ENCODE peak calls at places on chromosome 3, in five cellular contexts. F is breast epithelium, B is uterus, V is adrenal gland, Q is cardiac fibroblast. S is an unnamed sample.

GRCh38 chr3:58249358-58250092 is 11.9 kb downstream of the ABHD6 start:
- DNase-seq in V (no peak), Q (no peak), F (no peak), B (no peak), S (no peak)

GRCh38 chr3:177944228-177944661 is 592.0 kb upstream of the KCNMB2 start:
- DNase-seq in V (no peak), B (no peak), Q (peak; percentile 28), F (no peak), S (no peak)

GRCh38 chr3:57158813-57159678 is 6.1 kb downstream of the IL17RD start:
- DNase-seq in F (no peak), Q (no peak), V (no peak), B (no peak), S (no peak)

GRCh38 chr3:185208836-185209235 is 45.0 kb downstream of the EHHADH start:
- DNase-seq in V (no peak), Q (no peak), B (no peak), F (no peak), S (no peak)

GRCh38 chr3:47057212-47057671 is 77.8 kb downstream of the NBEAL2 start:
- DNase-seq in Q (peak; percentile 27), V (no peak), F (no peak), B (no peak), S (no peak)

GRCh38 chr3:51942603-51943450 is 664 bp downstream of the PARP3 start:
- DNase-seq in V (peak; percentile 87), Q (peak; percentile 72), F (peak; percentile 60), B (peak; percentile 62), S (no peak)

GRCh38 chr3:138668107-138668506 is 59.5 kb downstream of the FAIM start:
- DNase-seq in V (no peak), Q (no peak), B (no peak), F (no peak), S (no peak)

GRCh38 chr3:111944377-111944776 is 34.4 kb upstream of the ABHD10 start:
- DNase-seq in F (no peak), Q (peak; percentile 45), B (no peak), V (no peak), S (no peak)

GRCh38 chr3:147458995-147459704 is 50.0 kb downstream of the ZIC1 start:
- DNase-seq in F (no peak), Q (no peak), B (no peak), V (no peak), S (no peak)

GRCh38 chr3:156676467-156677119 is 2.2 kb downstream of the TIPARP start:
- DNase-seq in Q (peak; percentile 60), F (no peak), B (no peak), V (no peak), S (no peak)

GRCh38 chr3:118977671-118978392 is 56.8 kb downstream of the IGSF11 start:
- DNase-seq in B (no peak), F (no peak), Q (no peak), V (no peak), S (no peak)

GRCh38 chr3:58994746-58995330 is 55.0 kb downstream of the CFAP20DC start:
- DNase-seq in Q (peak; percentile 85), F (no peak), B (no peak), V (peak; percentile 62), S (no peak)

GRCh38 chr3:58452176-58452575 is 18.5 kb upstream of the PDHB start:
- DNase-seq in V (no peak), F (no peak), Q (no peak), B (no peak), S (no peak)

GRCh38 chr3:180690061-180690460 is 10.8 kb upstream of the CCDC39 start:
- DNase-seq in F (no peak), Q (no peak), B (no peak), V (no peak), S (no peak)
- H3K4me3 ChIP-seq in F (no peak overlapping the region), Q (no peak overlapping the region), B (no peak overlapping the region), V (no peak overlapping the region), S (no peak overlapping the region)

DNA sequence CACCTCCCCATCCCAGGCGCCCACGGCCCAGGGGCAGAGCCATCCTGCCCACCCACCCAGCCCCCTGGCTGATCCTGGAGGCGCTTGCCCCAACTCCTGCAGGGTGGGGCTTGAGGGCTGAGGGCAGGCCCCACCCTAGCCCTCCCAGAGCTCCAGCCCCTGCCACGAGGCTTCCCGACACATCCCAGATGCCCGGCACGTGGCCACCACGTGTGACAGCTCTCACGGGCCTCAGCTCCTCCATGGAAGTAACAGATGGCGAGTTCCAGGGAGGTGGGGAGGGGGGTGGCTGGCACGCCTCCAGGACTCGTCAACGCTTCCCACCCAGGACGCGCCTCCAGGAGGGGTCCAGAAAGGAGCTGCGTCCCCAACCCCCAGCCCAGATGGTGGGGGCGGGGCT is 29.1 kb downstream of the PLXND1 start:
- DNase-seq in F (peak; percentile 34), Q (no peak), B (peak; percentile 58), V (peak; percentile 49), S (no peak)
- H3K4me3 ChIP-seq in F (no peak overlapping the region), Q (no peak overlapping the region), B (no peak overlapping the region), V (no peak overlapping the region), S (no peak overlapping the region)

DNA sequence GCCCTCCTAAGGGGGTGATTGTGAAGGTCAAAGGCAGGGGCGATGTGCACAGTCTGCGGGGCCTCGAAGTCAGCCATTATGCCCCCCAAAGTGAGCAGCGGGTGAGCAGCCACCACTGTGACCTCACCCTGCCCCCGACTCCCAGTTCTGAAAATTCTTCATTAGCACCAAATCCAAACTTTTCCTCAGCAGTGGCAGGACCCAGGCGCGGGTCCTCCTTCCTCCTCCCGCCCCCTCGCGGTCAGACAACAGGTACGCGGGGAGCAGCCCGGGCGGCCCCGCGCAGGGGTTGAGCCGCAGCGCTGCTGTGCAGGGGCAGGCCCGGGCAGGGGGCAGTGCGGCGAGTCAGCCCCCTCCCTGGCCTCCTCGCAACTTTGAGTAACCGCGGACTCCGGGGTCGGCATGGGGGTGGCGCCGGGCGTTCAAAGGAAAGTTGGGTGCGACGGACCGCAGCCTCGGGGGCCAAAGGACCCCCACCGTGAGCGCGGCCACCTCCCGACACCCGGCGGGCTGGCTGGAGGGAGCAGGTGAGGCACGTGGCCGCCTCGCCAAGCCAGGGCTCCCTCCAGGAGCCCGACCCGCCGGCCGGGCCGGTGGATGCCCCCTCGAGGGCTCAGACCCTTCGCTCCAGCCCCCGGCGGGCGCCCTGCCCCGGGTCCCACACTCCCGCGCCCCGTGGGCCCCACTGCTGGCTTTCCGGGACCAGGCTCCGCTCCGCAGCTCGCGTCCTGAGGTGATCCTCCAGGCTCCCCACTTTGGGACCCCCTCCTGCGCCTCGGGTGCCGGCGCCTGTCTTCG is 49.4 kb upstream of the CCDC174 start:
- DNase-seq in V (no peak), F (no peak), B (no peak), Q (no peak), S (no peak)
- H3K4me3 ChIP-seq in V (no peak overlapping the region), F (no peak overlapping the region), B (peak overlapping the region; percentile 9), Q (no peak overlapping the region), S (peak overlapping the region; percentile 5)

GRCh38 chr3:32821686-32822296 is 4.0 kb downstream of the TRIM71 start:
- DNase-seq in Q (no peak), B (no peak), F (no peak), V (peak; percentile 53), S (no peak)
- H3K4me3 ChIP-seq in Q (no peak overlapping the region), B (no peak overlapping the region), F (no peak overlapping the region), V (no peak overlapping the region), S (no peak overlapping the region)

GRCh38 chr3:123028233-123028828 is 768 bp upstream of the SEMA5B start:
- DNase-seq in Q (peak; percentile 80), B (peak; percentile 57), F (no peak), V (peak; percentile 50), S (peak; percentile 54)
- H3K4me3 ChIP-seq in Q (peak overlapping the region; percentile 36), B (peak overlapping the region; percentile 47), F (peak overlapping the region; percentile 46), V (no peak overlapping the region), S (peak overlapping the region; percentile 42)

S was measured in skeletal muscle cell.